ENCODE peak calls at places on chromosome 19, in five cellular contexts. One of them, this sample, is unnamed.
A peak's percentile ranks its signal among the peaks of the same experiment; 100 is the strongest.

GRCh38 chr19:35882074-35882832 is 13.9 kb downstream of the APLP1 start:
- DNase-seq in hepatic stellate cell: peak; percentile 78
- DNase-seq in endothelial cell: peak; percentile 57
- DNase-seq in sciatic nerve: no peak
- DNase-seq in NCI-H1105: peak; percentile 14
- DNase-seq in this sample: peak; percentile 59

GRCh38 chr19:18385675-18386542 is at the start of gene GDF15:
- DNase-seq in hepatic stellate cell: peak; percentile 78
- DNase-seq in endothelial cell: peak; percentile 37
- DNase-seq in NCI-H1105: no peak
- DNase-seq in sciatic nerve: peak; percentile 82
- DNase-seq in this sample: peak; percentile 80

GRCh38 chr19:23263396-23263795 is 13.2 kb upstream of the ZNF724 start:
- DNase-seq in endothelial cell: no peak
- DNase-seq in sciatic nerve: no peak
- DNase-seq in hepatic stellate cell: no peak
- DNase-seq in NCI-H1105: no peak
- DNase-seq in this sample: no peak

GRCh38 chr19:45423033-45423588 is 606 bp downstream of the ERCC1 start:
- DNase-seq in endothelial cell: no peak
- DNase-seq in sciatic nerve: peak; percentile 97
- DNase-seq in hepatic stellate cell: no peak
- DNase-seq in NCI-H1105: no peak
- DNase-seq in this sample: no peak

GRCh38 chr19:10852098-10852800 is 4.0 kb downstream of the C19orf38 start:
- DNase-seq in sciatic nerve: no peak
- DNase-seq in NCI-H1105: no peak
- DNase-seq in endothelial cell: no peak
- DNase-seq in hepatic stellate cell: peak; percentile 50
- DNase-seq in this sample: no peak

GRCh38 chr19:7078007-7078406 is 8.5 kb downstream of the ZNF557 start:
- DNase-seq in sciatic nerve: no peak
- DNase-seq in endothelial cell: no peak
- DNase-seq in hepatic stellate cell: no peak
- DNase-seq in NCI-H1105: no peak
- DNase-seq in this sample: no peak

GRCh38 chr19:32168606-32169005 is 176.8 kb upstream of the ZNF507 start:
- DNase-seq in endothelial cell: no peak
- DNase-seq in hepatic stellate cell: no peak
- DNase-seq in NCI-H1105: no peak
- DNase-seq in sciatic nerve: no peak
- DNase-seq in this sample: no peak

GRCh38 chr19:47573076-47574026 is at the start of gene ZNF541:
- DNase-seq in hepatic stellate cell: no peak
- DNase-seq in endothelial cell: no peak
- DNase-seq in sciatic nerve: peak; percentile 83
- DNase-seq in NCI-H1105: no peak
- DNase-seq in this sample: no peak

GRCh38 chr19:18733196-18733647 is 49.7 kb downstream of the CRTC1 start:
- DNase-seq in sciatic nerve: no peak
- DNase-seq in hepatic stellate cell: peak; percentile 89
- DNase-seq in NCI-H1105: peak; percentile 10
- DNase-seq in endothelial cell: no peak
- DNase-seq in this sample: no peak

GRCh38 chr19:47618771-47619170 is 9.8 kb downstream of the BICRA start:
- DNase-seq in hepatic stellate cell: no peak
- DNase-seq in sciatic nerve: no peak
- DNase-seq in NCI-H1105: no peak
- DNase-seq in endothelial cell: no peak
- DNase-seq in this sample: no peak

GRCh38 chr19:38933544-38933943 is 2.8 kb downstream of the MRPS12 start:
- DNase-seq in endothelial cell: no peak
- DNase-seq in sciatic nerve: no peak
- DNase-seq in NCI-H1105: no peak
- DNase-seq in hepatic stellate cell: no peak
- DNase-seq in this sample: no peak

GRCh38 chr19:55042688-55043087 is 4.6 kb upstream of the GP6 start:
- DNase-seq in endothelial cell: no peak
- DNase-seq in sciatic nerve: no peak
- DNase-seq in hepatic stellate cell: no peak
- DNase-seq in NCI-H1105: no peak
- DNase-seq in this sample: no peak

This sample was measured in WERI-Rb-1.